ENCODE peak calls at places on chromosome 22, in ten cellular contexts. Q is upper lobe of right lung, F is dorsolateral prefrontal cortex, K is progenitor cell of endocrine pancreas, B is stomach, L is GM13976, O is T-helper 1 cell, Z is uterus, P is BJ, E is mammary epithelial cell. S is an unnamed sample.

GRCh38 chr22:44549701-44550100 is 51.7 kb upstream of the RTL6 start:
- DNase-seq in Q (peak), F (no peak), K (no peak), B (no peak), L (no peak), O (no peak), Z (no peak), P (no peak), E (no peak), S (peak)

GRCh38 chr22:24703101-24703500 is 71.4 kb downstream of the PIWIL3 start:
- DNase-seq in Q (no peak), F (no peak), K (no peak), B (peak), L (no peak), O (no peak), Z (no peak), P (no peak), E (peak), S (no peak)

GRCh38 chr22:42928969-42929837 is 72.1 kb upstream of the ARFGAP3 start:
- DNase-seq in Q (peak), F (no peak), K (no peak), B (no peak), L (no peak), O (no peak), Z (peak), P (no peak), E (no peak), S (no peak)

GRCh38 chr22:37545703-37546435 is 14.4 kb upstream of the CDC42EP1 start:
- DNase-seq in Q (peak), F (no peak), K (peak), B (peak), L (no peak), O (no peak), Z (peak), P (peak), E (peak), S (no peak)

GRCh38 chr22:25130462-25130861 is 69.2 kb upstream of the CRYBB3 start:
- DNase-seq in Q (no peak), F (no peak), K (no peak), B (no peak), L (no peak), O (no peak), Z (no peak), P (no peak), E (no peak), S (no peak)

GRCh38 chr22:24001314-24001713 is 3.9 kb downstream of the GSTT4 start:
- DNase-seq in Q (no peak), F (no peak), K (no peak), B (no peak), L (peak), O (no peak), Z (no peak), P (no peak), E (no peak), S (no peak)

GRCh38 chr22:48689206-48689605 is 1138.5 kb downstream of the BRD1 start:
- DNase-seq in Q (no peak), F (no peak), K (no peak), B (no peak), L (no peak), O (no peak), Z (no peak), P (no peak), E (no peak), S (no peak)

GRCh38 chr22:24550028-24550901 is 4.7 kb downstream of the GUCD1 start:
- DNase-seq in Q (no peak), F (no peak), K (no peak), B (peak), L (no peak), O (no peak), Z (no peak), P (no peak), E (no peak), S (no peak)

GRCh38 chr22:44047891-44048301 is 23.8 kb downstream of the PARVB start:
- DNase-seq in Q (no peak), F (no peak), K (no peak), B (no peak), L (peak), O (no peak), Z (no peak), P (no peak), E (no peak), S (no peak)

GRCh38 chr22:19783531-19784395 is 23.2 kb downstream of the TBX1 start:
- DNase-seq in Q (no peak), F (no peak), K (no peak), B (no peak), L (no peak), O (no peak), Z (no peak), P (no peak), E (no peak), S (no peak)

GRCh38 chr22:45090364-45090960 is 73.3 kb upstream of the NUP50 start:
- DNase-seq in Q (no peak), F (no peak), K (peak), B (peak), L (no peak), O (no peak), Z (no peak), P (no peak), E (no peak), S (no peak)